ENCODE peak calls at places on chromosomes 7 and 10, in four cellular contexts. One of them, this sample, is unnamed.

GRCh38 chr7:106039486-106040060 is 72.5 kb downstream of the SYPL1 start:
- DNase-seq in suprapubic skin: no peak
- DNase-seq in activated CD4-positive, alpha-beta T cell treated with anti-CD3 and anti-CD28 coated beads for 1 hour: no peak
- DNase-seq in GM19239: no peak
- DNase-seq in this sample: no peak

GRCh38 chr10:8047452-8048280 is 6.8 kb upstream of the GATA3 start:
- DNase-seq in GM19239: no peak
- DNase-seq in suprapubic skin: no peak
- DNase-seq in activated CD4-positive, alpha-beta T cell treated with anti-CD3 and anti-CD28 coated beads for 1 hour: no peak
- DNase-seq in this sample: no peak

GRCh38 chr7:1269336-1269890 is 36.7 kb downstream of the UNCX start:
- DNase-seq in GM19239: no peak
- DNase-seq in activated CD4-positive, alpha-beta T cell treated with anti-CD3 and anti-CD28 coated beads for 1 hour: no peak
- DNase-seq in suprapubic skin: no peak
- DNase-seq in this sample: no peak

GRCh38 chr10:20984632-20985031 is 87.5 kb upstream of the NEBL start:
- DNase-seq in activated CD4-positive, alpha-beta T cell treated with anti-CD3 and anti-CD28 coated beads for 1 hour: no peak
- DNase-seq in suprapubic skin: no peak
- DNase-seq in GM19239: no peak
- DNase-seq in this sample: no peak

GRCh38 chr10:80946073-80946472 is 408.4 kb downstream of the SH2D4B start:
- DNase-seq in suprapubic skin: no peak
- DNase-seq in activated CD4-positive, alpha-beta T cell treated with anti-CD3 and anti-CD28 coated beads for 1 hour: no peak
- DNase-seq in GM19239: no peak
- DNase-seq in this sample: no peak

GRCh38 chr7:25989140-25989705 is 162.8 kb upstream of the NFE2L3 start:
- DNase-seq in activated CD4-positive, alpha-beta T cell treated with anti-CD3 and anti-CD28 coated beads for 1 hour: no peak
- DNase-seq in suprapubic skin: no peak
- DNase-seq in GM19239: no peak
- DNase-seq in this sample: no peak

GRCh38 chr10:48981310-48981907 is 41.8 kb upstream of the LRRC18 start:
- DNase-seq in suprapubic skin: no peak
- DNase-seq in GM19239: peak
- DNase-seq in activated CD4-positive, alpha-beta T cell treated with anti-CD3 and anti-CD28 coated beads for 1 hour: no peak
- DNase-seq in this sample: no peak

GRCh38 chr10:75293456-75293840 is 57.7 kb upstream of the COMTD1 start:
- DNase-seq in activated CD4-positive, alpha-beta T cell treated with anti-CD3 and anti-CD28 coated beads for 1 hour: no peak
- DNase-seq in suprapubic skin: no peak
- DNase-seq in GM19239: no peak
- DNase-seq in this sample: no peak

GRCh38 chr7:37408885-37409248 is 39.8 kb downstream of the ELMO1 start:
- DNase-seq in GM19239: peak
- DNase-seq in activated CD4-positive, alpha-beta T cell treated with anti-CD3 and anti-CD28 coated beads for 1 hour: no peak
- DNase-seq in suprapubic skin: no peak
- DNase-seq in this sample: no peak

GRCh38 chr10:63798599-63799498 is 277.6 kb downstream of the REEP3 start:
- DNase-seq in GM19239: no peak
- DNase-seq in activated CD4-positive, alpha-beta T cell treated with anti-CD3 and anti-CD28 coated beads for 1 hour: no peak
- DNase-seq in suprapubic skin: no peak
- DNase-seq in this sample: no peak

GRCh38 chr7:139875821-139876241 is 46.8 kb downstream of the TBXAS1 start:
- DNase-seq in GM19239: peak
- DNase-seq in suprapubic skin: no peak
- DNase-seq in activated CD4-positive, alpha-beta T cell treated with anti-CD3 and anti-CD28 coated beads for 1 hour: no peak
- DNase-seq in this sample: no peak

This sample was measured in GM12864.